ENCODE peak calls at places on chromosomes 11 and 22, in four cellular contexts. V, X, E and W are unnamed samples.

GRCh38 chr22:18091478-18091877 is 13.7 kb downstream of the PEX26 start:
- DNase-seq in V (no peak), X (no peak), E (peak; percentile 81), W (no peak)

GRCh38 chr11:47003180-47003877 is 66.8 kb downstream of the CSTPP1 start:
- DNase-seq in V (no peak), X (no peak), E (no peak), W (no peak)

GRCh38 chr22:35961480-35961902 is 67.1 kb downstream of the RBFOX2 start:
- DNase-seq in V (peak; percentile 66), X (no peak), E (no peak), W (no peak)

GRCh38 chr11:1340111-1340510 is 30.7 kb upstream of the TOLLIP start:
- DNase-seq in V (no peak), X (no peak), E (no peak), W (no peak)

GRCh38 chr22:24432059-24432853 is 4.9 kb downstream of the ADORA2A start:
- DNase-seq in V (peak; percentile 37), X (no peak), E (no peak), W (no peak)

GRCh38 chr11:46296520-46297448 is 19.3 kb downstream of the CREB3L1 start:
- DNase-seq in V (peak; percentile 96), X (peak; percentile 19), E (no peak), W (no peak)

GRCh38 chr22:37045958-37046357 is 5.6 kb upstream of the KCTD17 start:
- DNase-seq in V (peak; percentile 28), X (peak; percentile 18), E (peak; percentile 30), W (no peak)

GRCh38 chr22:40748388-40748970 is 69.2 kb downstream of the MCHR1 start:
- DNase-seq in V (no peak), X (no peak), E (no peak), W (no peak)

GRCh38 chr11:13261600-13262061 is 16.0 kb upstream of the BMAL1 start:
- DNase-seq in V (peak; percentile 80), X (peak; percentile 92), E (no peak), W (no peak)

GRCh38 chr11:78031629-78032028 is 8.6 kb upstream of the KCTD14 start:
- DNase-seq in V (no peak), X (no peak), E (peak; percentile 60), W (no peak)

GRCh38 chr11:8693010-8693551 is 10.5 kb downstream of the RPL27A start:
- DNase-seq in V (no peak), X (no peak), E (no peak), W (no peak)

GRCh38 chr22:49298834-49299750 is 528.6 kb downstream of the BRD1 start:
- DNase-seq in V (no peak), X (no peak), E (no peak), W (no peak)

GRCh38 chr11:55966391-55966790 is 3.4 kb downstream of the OR10AG1 start:
- DNase-seq in V (no peak), X (no peak), E (no peak), W (no peak)

GRCh38 chr11:70567680-70568503 is 169.6 kb downstream of the CTTN start:
- DNase-seq in V (peak; percentile 21), X (no peak), E (no peak), W (no peak)

GRCh38 chr22:44998296-44998695 is 11.5 kb downstream of the PHF21B start:
- DNase-seq in V (no peak), X (no peak), E (no peak), W (no peak)

GRCh38 chr11:23995891-23996290 is 501.0 kb upstream of the LUZP2 start:
- DNase-seq in V (peak; percentile 76), X (peak; percentile 44), E (no peak), W (no peak)

GRCh38 chr22:50167689-50168489 is 2.6 kb upstream of the PANX2 start:
- DNase-seq in V (no peak), X (no peak), E (no peak), W (no peak)

GRCh38 chr11:14645247-14645912 is 1.8 kb downstream of the PDE3B start:
- DNase-seq in V (peak; percentile 52), X (no peak), E (peak; percentile 10), W (no peak)

GRCh38 chr11:134576721-134577171 is 164.7 kb upstream of the B3GAT1 start:
- DNase-seq in V (no peak), X (no peak), E (no peak), W (no peak)

GRCh38 chr22:27377901-27378300 is 423.7 kb downstream of the MN1 start:
- DNase-seq in V (no peak), X (no peak), E (no peak), W (no peak)

GRCh38 chr11:113188433-113188834 is 125.9 kb upstream of the TTC12 start:
- DNase-seq in V (no peak), X (no peak), E (peak; percentile 35), W (no peak)

GRCh38 chr22:25235547-25236290 is 16.3 kb downstream of the CRYBB2 start:
- DNase-seq in V (peak; percentile 69), X (peak; percentile 80), E (peak; percentile 90), W (peak; percentile 57)

GRCh38 chr11:95650271-95650670 is 139.3 kb downstream of the FAM76B start:
- DNase-seq in V (no peak), X (no peak), E (no peak), W (no peak)

GRCh38 chr11:75514596-75514995 is 11.1 kb downstream of the GDPD5 start:
- DNase-seq in V (no peak), X (no peak), E (no peak), W (no peak)

GRCh38 chr11:21460082-21460481 is 732.8 kb upstream of the ANO5 start:
- DNase-seq in V (no peak), X (peak; percentile 4), E (no peak), W (no peak)

GRCh38 chr22:46447906-46448669 is 89.3 kb downstream of the CELSR1 start:
- DNase-seq in V (no peak), X (no peak), E (no peak), W (no peak)
- H3K4me3 ChIP-seq in V (no peak overlapping the region), X (no peak overlapping the region), E (no peak overlapping the region), W (no peak overlapping the region)

DNA sequence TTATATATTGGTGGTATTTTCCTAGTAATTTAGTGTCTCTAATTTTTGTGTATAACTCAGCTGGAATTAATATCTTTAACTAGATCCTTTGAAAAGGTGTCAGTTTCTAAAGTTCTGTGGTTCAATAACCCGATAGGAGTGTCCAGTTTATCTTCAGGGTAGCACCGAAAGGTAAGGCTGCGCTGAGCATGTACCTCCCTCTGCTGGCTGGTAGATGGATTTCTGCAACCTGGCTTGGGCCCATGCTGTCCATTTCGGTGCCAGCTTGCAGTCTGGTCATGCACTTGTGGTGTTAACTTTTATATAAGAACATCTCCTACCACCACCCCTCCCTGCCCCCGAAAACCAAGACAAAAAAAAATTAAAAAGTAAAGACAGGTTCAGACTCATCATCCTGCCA is 24.7 kb downstream of the EXT2 start:
- DNase-seq in V (peak; percentile 10), X (peak; percentile 39), E (no peak), W (no peak)
- TF ChIP-seq CTCF in V (peak; percentile 31), X (peak; percentile 60), E (no peak), W (no peak)

DNA sequence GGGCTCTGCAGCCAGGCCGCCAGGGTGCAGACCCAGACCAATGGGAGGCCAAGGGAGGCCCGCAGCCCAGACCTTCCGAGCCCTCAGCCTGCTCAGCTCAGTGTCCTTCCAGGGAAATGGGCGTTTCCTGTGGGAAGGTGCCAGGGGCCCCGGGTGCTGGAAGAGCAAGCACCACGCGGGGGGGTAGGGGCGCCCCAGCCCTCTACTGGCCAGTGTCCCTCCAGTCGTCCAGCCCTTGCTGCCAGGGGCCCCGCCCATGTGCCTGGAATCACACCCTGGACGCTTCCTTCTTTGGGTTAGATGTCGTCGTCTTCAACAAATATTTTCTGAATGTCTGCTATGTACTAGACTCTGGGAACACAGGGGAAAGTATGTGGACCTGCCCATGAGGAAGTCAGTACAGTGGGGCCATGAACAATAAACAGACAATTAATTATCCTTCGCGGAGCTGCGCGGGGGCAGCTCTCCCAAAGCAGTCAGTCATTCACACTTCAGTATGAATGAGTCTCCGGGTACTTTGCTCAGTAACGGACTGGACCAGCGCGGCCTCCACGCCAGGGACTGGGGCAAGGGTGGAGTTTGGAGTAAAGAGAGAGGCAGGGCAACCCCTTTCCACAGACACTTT is 60.2 kb downstream of the CDKN1C start:
- DNase-seq in V (peak; percentile 82), X (peak; percentile 42), E (no peak), W (no peak)
- H3K4me3 ChIP-seq in V (no peak overlapping the region), X (peak overlapping the region; percentile 28), E (no peak overlapping the region), W (no peak overlapping the region)

GRCh38 chr11:72426758-72427157 is 7.6 kb downstream of the CLPB start:
- DNase-seq in V (no peak), X (no peak), E (no peak), W (no peak)

GRCh38 chr11:72422414-72422813 is 11.9 kb downstream of the CLPB start:
- DNase-seq in V (no peak), X (no peak), E (no peak), W (no peak)

GRCh38 chr11:72426054-72426757 is 8.1 kb downstream of the CLPB start:
- DNase-seq in V (no peak), X (no peak), E (no peak), W (no peak)

GRCh38 chr11:72423840-72424239 is 10.5 kb downstream of the CLPB start:
- DNase-seq in V (no peak), X (no peak), E (no peak), W (no peak)

DNA sequence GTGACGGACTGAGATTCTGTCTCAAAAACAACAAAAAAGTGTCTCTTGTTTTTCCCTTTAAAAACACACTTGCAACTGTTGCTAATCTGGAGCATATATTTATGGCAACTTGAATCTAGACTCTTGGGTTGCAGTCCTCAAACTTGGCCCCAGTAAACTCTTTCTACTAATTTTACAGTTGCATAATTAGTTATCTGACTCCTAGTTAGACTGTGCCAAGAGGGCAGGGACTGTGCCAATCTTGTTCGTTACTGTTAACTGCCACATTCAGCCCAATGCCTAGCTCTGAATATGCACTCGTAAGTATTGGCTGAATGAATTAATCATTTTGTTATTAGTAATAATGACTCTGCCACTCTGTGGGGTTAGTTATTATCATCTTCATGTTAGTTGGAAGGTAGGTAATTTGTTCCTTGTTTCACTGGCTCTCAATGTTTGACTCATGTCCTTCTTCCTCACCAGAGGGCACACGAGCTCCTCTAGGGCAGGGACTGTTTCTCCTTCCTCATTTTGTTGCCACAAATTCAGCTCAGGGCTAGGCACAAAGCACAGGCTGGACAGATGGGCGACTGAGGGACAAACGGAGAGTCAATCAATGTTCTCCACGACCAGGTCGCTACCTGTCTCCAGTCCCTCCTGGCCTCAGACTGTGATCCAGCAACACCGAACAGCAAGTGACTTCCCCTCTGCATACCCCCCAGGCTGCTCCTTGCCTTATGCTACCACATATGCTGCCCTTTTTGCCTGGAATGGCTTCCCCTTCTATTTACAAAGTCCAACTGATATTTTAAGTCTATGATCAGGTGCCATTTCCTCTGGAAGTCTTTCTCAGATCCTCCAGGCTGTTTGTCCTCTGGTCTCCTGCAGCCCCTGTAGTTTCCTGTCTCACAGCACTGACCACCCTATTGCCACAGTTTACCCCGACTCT is 9.0 kb downstream of the CLPB start:
- DNase-seq in V (no peak), X (no peak), E (no peak), W (no peak)
- TF ChIP-seq CTCF in V (no peak), X (no peak), E (no peak), W (no peak)